ENCODE peak calls at places on chromosome 20, in seven cellular contexts. O, G, E, L, P, X and C are unnamed samples.

GRCh38 chr20:45592574-45593189 is 13.6 kb upstream of the WFDC8 start:
- DNase-seq in G (peak), L (no peak), E (peak), X (no peak), P (peak), O (no peak), C (no peak)

GRCh38 chr20:8388146-8388545 is 256.1 kb downstream of the PLCB1 start:
- DNase-seq in L (no peak), O (no peak), P (peak), G (no peak), E (no peak), X (no peak), C (no peak)

GRCh38 chr20:34300809-34301586 is 2.2 kb downstream of the AHCY start:
- DNase-seq in P (no peak), G (no peak), O (no peak), E (no peak), L (no peak), X (peak), C (no peak)

GRCh38 chr20:11564491-11564890 is 353.2 kb upstream of the BTBD3 start:
- DNase-seq in G (no peak), P (no peak), X (no peak), L (no peak), E (no peak), O (no peak), C (no peak)

GRCh38 chr20:48259456-48259855 is 474.2 kb upstream of the SULF2 start:
- DNase-seq in L (no peak), X (no peak), E (no peak), O (peak), P (no peak), G (no peak), C (no peak)

GRCh38 chr20:47784599-47785320 is 521 bp downstream of the SULF2 start:
- DNase-seq in O (no peak), G (no peak), P (peak), E (no peak), L (no peak), X (peak), C (no peak)

GRCh38 chr20:62066339-62066982 is 780 bp upstream of the TAF4 start:
- DNase-seq in O (no peak), G (peak), L (no peak), E (no peak), X (peak), P (peak), C (no peak)

GRCh38 chr20:18372296-18372695 is 84.0 kb downstream of the ZNF133 start:
- DNase-seq in X (no peak), E (no peak), G (no peak), O (no peak), L (no peak), P (no peak), C (no peak)

GRCh38 chr20:10671221-10671849 is 2.5 kb downstream of the JAG1 start:
- DNase-seq in O (peak), E (peak), X (peak), P (peak), L (peak), G (peak), C (peak)

GRCh38 chr20:10789386-10789785 is 115.6 kb upstream of the JAG1 start:
- DNase-seq in E (no peak), X (no peak), O (no peak), G (no peak), L (no peak), P (no peak), C (no peak)

GRCh38 chr20:40502431-40502992 is 186.5 kb downstream of the MAFB start:
- DNase-seq in L (no peak), X (no peak), E (no peak), P (no peak), O (no peak), G (no peak), C (no peak)

GRCh38 chr20:47326718-47327137 is 29.8 kb downstream of the ZMYND8 start:
- DNase-seq in O (no peak), P (peak), X (no peak), E (no peak), L (no peak), G (no peak), C (no peak)

GRCh38 chr20:50730765-50731054 is 670 bp upstream of the PARD6B start:
- DNase-seq in O (no peak), P (no peak), X (no peak), L (no peak), G (no peak), E (no peak), C (no peak)

GRCh38 chr20:40564997-40565680 is 123.9 kb downstream of the MAFB start:
- DNase-seq in P (peak), E (peak), O (no peak), X (no peak), G (no peak), L (peak), C (no peak)

GRCh38 chr20:10632681-10633509 is 40.9 kb downstream of the JAG1 start:
- DNase-seq in L (no peak), X (no peak), E (no peak), O (no peak), G (no peak), P (no peak), C (no peak)

GRCh38 chr20:50385733-50386640 is 124.2 kb upstream of the PTPN1 start:
- DNase-seq in G (no peak), P (no peak), L (no peak), O (no peak), E (no peak), X (no peak), C (no peak)

GRCh38 chr20:22369100-22369499 is 215.3 kb downstream of the FOXA2 start:
- DNase-seq in G (no peak), O (no peak), L (no peak), P (no peak), E (no peak), X (no peak), C (no peak)

GRCh38 chr20:51164732-51165530 is 142.0 kb upstream of the KCNG1 start:
- DNase-seq in L (no peak), X (no peak), E (no peak), P (no peak), G (no peak), O (no peak), C (peak)

GRCh38 chr20:12827796-12828406 is 180.9 kb upstream of the SPTLC3 start:
- DNase-seq in L (no peak), O (no peak), G (no peak), E (no peak), X (no peak), P (no peak), C (no peak)

GRCh38 chr20:46631874-46632446 is 19.3 kb downstream of the SLC13A3 start:
- DNase-seq in O (no peak), P (no peak), G (no peak), L (no peak), E (no peak), X (no peak), C (peak)

GRCh38 chr20:46680684-46681031 is 8.6 kb downstream of the TP53RK start:
- DNase-seq in O (no peak), E (no peak), X (no peak), L (no peak), G (no peak), P (no peak), C (no peak)

GRCh38 chr20:47971321-47971781 is 186.1 kb upstream of the SULF2 start:
- DNase-seq in O (no peak), L (no peak), P (no peak), E (no peak), G (no peak), X (no peak), C (no peak)

GRCh38 chr20:57809661-57810172 is 99.9 kb upstream of the PMEPA1 start:
- DNase-seq in G (no peak), L (no peak), P (no peak), X (no peak), E (no peak), O (no peak), C (no peak)

GRCh38 chr20:43191946-43192847 is 2.5 kb upstream of the PTPRT start:
- DNase-seq in L (no peak), E (no peak), G (peak), X (peak), O (no peak), P (no peak), C (no peak)

GRCh38 chr20:39935921-39936320 is 753.1 kb downstream of the MAFB start:
- DNase-seq in E (no peak), O (no peak), L (no peak), X (no peak), G (no peak), P (no peak), C (no peak)

GRCh38 chr20:7744411-7744810 is 195.8 kb downstream of the HAO1 start:
- DNase-seq in P (peak), X (no peak), G (no peak), O (no peak), L (peak), E (peak), C (no peak)

GRCh38 chr20:2390971-2391675 is 10.4 kb downstream of the TGM6 start:
- DNase-seq in G (peak), O (peak), X (no peak), P (no peak), L (no peak), E (no peak), C (no peak)

GRCh38 chr20:60292001-60292520 is 333.8 kb downstream of the CDH26 start:
- DNase-seq in X (no peak), O (no peak), G (no peak), L (no peak), E (no peak), P (no peak), C (no peak)

GRCh38 chr20:49698477-49698876 is 15.2 kb downstream of the B4GALT5 start:
- DNase-seq in O (no peak), P (no peak), L (no peak), E (no peak), X (no peak), G (no peak), C (peak)

GRCh38 chr20:50690979-50691584 is at the start of gene RIPOR3:
- DNase-seq in L (no peak), G (no peak), O (no peak), E (no peak), P (no peak), X (peak), C (no peak)

GRCh38 chr20:44211177-44212039 is 837 bp upstream of the OSER1 start:
- DNase-seq in L (no peak), X (no peak), P (peak), G (peak), O (no peak), E (no peak), C (no peak)

GRCh38 chr20:36860339-36860738 is 15.6 kb upstream of the TLDC2 start:
- DNase-seq in X (no peak), L (no peak), G (no peak), E (no peak), O (no peak), P (no peak), C (no peak)

GRCh38 chr20:36860811-36861624 is 14.9 kb upstream of the TLDC2 start:
- DNase-seq in E (no peak), L (no peak), G (no peak), O (no peak), P (no peak), X (no peak), C (no peak)

GRCh38 chr20:36861875-36862801 is 13.8 kb upstream of the TLDC2 start:
- DNase-seq in E (peak), O (peak), P (peak), L (peak), G (no peak), X (peak), C (peak)

GRCh38 chr20:36862857-36863668 is 12.9 kb upstream of the TLDC2 start:
- DNase-seq in G (no peak), L (no peak), O (no peak), E (no peak), X (peak), P (no peak), C (no peak)

DNA sequence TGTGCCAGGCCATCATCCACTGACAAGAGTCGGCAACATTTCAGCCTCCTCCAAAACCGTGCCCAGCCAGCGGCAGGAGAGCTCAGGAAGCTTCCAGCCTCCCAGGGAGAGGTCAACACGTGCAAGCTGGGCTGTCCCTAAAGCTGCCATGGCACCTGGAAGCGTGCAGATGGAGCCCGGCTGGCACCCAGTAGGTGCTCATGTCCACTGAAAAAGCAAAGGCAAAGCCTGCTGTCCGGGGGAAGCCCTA is 14.4 kb upstream of the TLDC2 start:
- DNase-seq in O (no peak), G (no peak), E (no peak), P (no peak), L (no peak), X (no peak), C (no peak)
- TF ChIP-seq CTCF in O (no peak), G (no peak), E (no peak), P (no peak), L (no peak), X (no peak), C (no peak)

DNA sequence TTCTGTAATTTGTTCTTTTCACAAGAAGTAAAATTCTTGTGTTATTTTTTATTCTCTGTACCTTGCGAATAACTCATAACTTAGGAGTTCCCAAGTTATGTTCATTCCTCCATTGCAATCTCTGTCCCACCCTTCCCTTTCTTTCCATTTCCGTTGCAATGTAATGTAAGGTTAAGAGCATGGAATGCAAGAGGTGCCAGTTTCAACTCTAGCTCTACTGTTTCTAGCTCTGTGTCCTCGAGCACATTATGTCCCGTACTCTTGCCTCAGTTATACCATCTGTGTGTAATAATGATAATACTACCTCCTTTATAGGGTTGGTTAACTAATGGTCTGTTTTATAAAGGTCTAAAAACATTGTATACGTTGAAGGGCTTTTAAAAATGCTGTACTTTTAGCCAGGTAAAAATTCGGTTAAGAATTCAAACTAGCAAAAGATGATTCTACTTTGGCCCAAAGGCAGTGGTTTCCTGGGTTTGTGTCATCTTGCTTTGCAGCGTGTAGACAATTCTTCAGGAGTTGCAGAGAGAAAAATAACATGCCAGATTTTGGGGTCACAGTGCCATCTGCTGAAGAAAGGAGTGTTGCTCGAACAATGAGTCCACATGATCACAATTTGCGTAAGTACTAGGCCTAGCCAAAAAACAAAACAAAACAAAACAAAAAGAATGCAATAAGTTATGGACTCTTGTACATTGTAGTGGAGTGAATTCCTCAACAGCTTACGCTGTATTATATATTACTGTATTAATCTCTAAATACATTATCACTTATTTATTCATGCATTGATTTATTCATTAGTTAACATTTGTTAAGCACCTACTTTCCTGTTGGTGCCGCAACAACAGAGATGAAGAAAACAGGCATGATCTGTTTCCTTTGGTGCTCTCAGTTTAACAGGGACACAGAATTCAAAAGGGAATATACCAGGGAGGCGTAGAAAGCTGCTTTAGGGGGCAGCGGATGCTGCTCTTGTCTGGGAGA is 10.0 kb upstream of the PFDN4 start:
- DNase-seq in L (no peak), G (no peak), X (no peak), P (peak), O (no peak), E (peak), C (no peak)
- TF ChIP-seq CTCF in L (peak), G (peak), X (no peak), P (peak), O (no peak), E (peak), C (no peak)

GRCh38 chr20:1185316-1185741 is 548 bp upstream of the TMEM74B start:
- DNase-seq in P (no peak), G (peak), X (peak), O (no peak), L (no peak), E (no peak), C (no peak)

GRCh38 chr20:1186367-1186991 is 1.7 kb upstream of the TMEM74B start:
- DNase-seq in P (no peak), G (no peak), X (no peak), O (no peak), E (no peak), L (no peak), C (no peak)

GRCh38 chr20:1184260-1184637 is 532 bp downstream of the TMEM74B start:
- DNase-seq in E (no peak), L (no peak), P (no peak), O (no peak), G (no peak), X (no peak), C (no peak)

GRCh38 chr20:1184638-1185315 is at the start of gene TMEM74B:
- DNase-seq in P (no peak), X (peak), G (no peak), L (no peak), O (no peak), E (no peak), C (no peak)

GRCh38 chr20:1185781-1186334 is 1.1 kb upstream of the TMEM74B start:
- DNase-seq in L (no peak), X (peak), E (no peak), O (no peak), P (peak), G (peak), C (no peak)
- TF ChIP-seq CTCF in L (peak), X (peak), E (peak), O (no peak), P (peak), G (peak), C (peak)

GRCh38 chr20:24708411-24709295 is 239.2 kb downstream of the SYNDIG1 start:
- DNase-seq in X (no peak), L (no peak), E (no peak), O (peak), G (no peak), P (no peak), C (peak)

GRCh38 chr20:24702501-24703283 is 233.3 kb downstream of the SYNDIG1 start:
- DNase-seq in P (no peak), L (no peak), G (no peak), X (no peak), O (peak), E (no peak), C (peak)

GRCh38 chr20:24703284-24703610 is 233.8 kb downstream of the SYNDIG1 start:
- DNase-seq in L (no peak), E (no peak), X (no peak), O (peak), P (no peak), G (no peak), C (no peak)

GRCh38 chr20:24704899-24705298 is 235.5 kb downstream of the SYNDIG1 start:
- DNase-seq in O (peak), E (no peak), P (no peak), G (no peak), X (no peak), L (no peak), C (peak)

GRCh38 chr20:24705486-24705885 is 236.1 kb downstream of the SYNDIG1 start:
- DNase-seq in E (no peak), P (peak), G (no peak), L (no peak), O (peak), X (no peak), C (no peak)
- TF ChIP-seq CTCF in E (no peak), P (no peak), G (no peak), L (no peak), O (no peak), X (no peak), C (no peak)

GRCh38 chr20:63254237-63254535 is at the start of gene NKAIN4:
- DNase-seq in E (no peak), G (no peak), O (no peak), X (no peak), P (no peak), L (no peak), C (no peak)

GRCh38 chr20:63253065-63253437 is 1.2 kb downstream of the NKAIN4 start:
- DNase-seq in G (no peak), X (peak), L (no peak), P (no peak), E (no peak), O (no peak), C (no peak)

GRCh38 chr20:63253438-63254236 is 626 bp downstream of the NKAIN4 start:
- DNase-seq in G (no peak), E (no peak), L (no peak), X (peak), O (no peak), P (no peak), C (no peak)

GRCh38 chr20:63255911-63256704 is 1.8 kb upstream of the NKAIN4 start:
- DNase-seq in G (no peak), E (no peak), X (no peak), L (peak), P (no peak), O (no peak), C (no peak)

DNA sequence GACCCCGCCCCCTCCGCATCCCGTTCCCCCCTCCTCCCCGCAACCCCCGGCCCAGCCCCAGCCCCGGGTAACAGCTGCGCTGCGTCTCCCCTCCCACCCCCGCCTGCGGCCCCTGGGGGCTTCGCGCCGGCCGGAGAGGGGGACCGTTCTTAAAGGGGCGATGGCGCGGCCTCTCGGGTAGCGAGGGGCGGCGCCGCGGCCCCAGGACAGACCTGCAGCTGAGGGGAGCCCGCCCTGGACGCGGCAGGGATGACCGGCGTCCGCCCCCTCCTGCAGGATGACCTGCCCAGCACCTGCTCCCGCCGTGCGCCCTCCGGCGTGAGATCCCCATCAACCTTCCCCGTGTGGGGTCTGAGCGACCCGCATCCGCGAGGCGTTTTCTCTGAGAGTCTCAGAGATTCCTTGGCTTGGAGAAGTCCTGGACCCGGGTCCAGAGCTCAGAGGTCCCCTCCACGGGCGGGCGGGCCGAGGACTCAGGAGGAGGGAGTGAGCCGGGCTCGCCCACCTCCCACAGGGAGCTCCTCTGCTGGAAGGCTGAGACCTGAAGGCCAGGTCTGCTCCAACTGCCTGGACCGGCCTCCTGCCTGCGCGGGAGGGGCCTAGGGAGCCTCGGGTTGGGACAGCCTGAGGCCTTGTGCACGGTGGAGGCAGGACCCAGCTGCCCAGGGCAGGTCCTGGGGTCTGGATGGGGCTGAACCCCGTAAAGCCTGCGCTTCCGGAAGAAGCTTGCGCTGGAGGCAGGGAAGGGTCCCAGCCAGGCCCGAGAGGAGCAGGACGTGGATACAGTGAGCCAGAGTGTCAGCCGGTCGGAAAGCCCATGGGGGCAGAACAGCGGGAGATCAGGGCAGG is 497 bp upstream of the NKAIN4 start:
- DNase-seq in P (no peak), O (no peak), G (no peak), L (no peak), E (no peak), X (peak), C (no peak)
- TF ChIP-seq CTCF in P (no peak), O (no peak), G (no peak), L (no peak), E (no peak), X (no peak), C (no peak)